ENCODE peak calls at places on chromosomes 16 and 17, in five cellular contexts. S, F, I, H and R are unnamed samples.

GRCh38 chr16:58859958-58860669 is 126.0 kb upstream of the GOT2 start:
- DNase-seq in S (no peak), F (no peak), I (no peak), H (no peak), R (no peak)

GRCh38 chr17:39092672-39093250 is 58.7 kb downstream of the PLXDC1 start:
- DNase-seq in S (no peak), F (no peak), I (peak; percentile 18), H (no peak), R (no peak)

GRCh38 chr16:70577256-70577698 is 53.7 kb downstream of the SF3B3 start:
- DNase-seq in S (no peak), F (peak; percentile 86), I (no peak), H (no peak), R (no peak)

GRCh38 chr17:22507823-22508222 is 815.5 kb downstream of the KCNJ18 start:
- DNase-seq in S (no peak), F (no peak), I (no peak), H (no peak), R (no peak)

GRCh38 chr16:10754941-10755340 is 11.3 kb downstream of the NUBP1 start:
- DNase-seq in S (no peak), F (peak; percentile 34), I (no peak), H (no peak), R (no peak)

GRCh38 chr16:88733630-88734360 is 27.5 kb downstream of the CTU2 start:
- DNase-seq in S (no peak), F (no peak), I (no peak), H (no peak), R (no peak)

GRCh38 chr16:25978227-25978626 is 286.5 kb downstream of the HS3ST4 start:
- DNase-seq in S (no peak), F (no peak), I (no peak), H (no peak), R (no peak)

GRCh38 chr16:23368469-23368868 is 66.4 kb downstream of the SCNN1B start:
- DNase-seq in S (no peak), F (peak; percentile 52), I (no peak), H (no peak), R (no peak)

GRCh38 chr17:45018514-45019176 is 32.8 kb downstream of the DCAKD start:
- DNase-seq in S (no peak), F (no peak), I (no peak), H (no peak), R (peak; percentile 68)

GRCh38 chr17:48499248-48499647 is 31.6 kb downstream of the HOXB1 start:
- DNase-seq in S (no peak), F (no peak), I (no peak), H (no peak), R (no peak)

GRCh38 chr16:89319883-89320716 is 102.6 kb downstream of the ZNF778 start:
- DNase-seq in S (peak; percentile 66), F (peak; percentile 91), I (peak; percentile 55), H (peak; percentile 45), R (no peak)

GRCh38 chr16:1153480-1154160 is 714 bp downstream of the CACNA1H start:
- DNase-seq in S (no peak), F (no peak), I (no peak), H (no peak), R (no peak)

GRCh38 chr16:67842509-67843342 is 606 bp downstream of the THAP11 start:
- DNase-seq in S (peak; percentile 41), F (peak; percentile 37), I (peak; percentile 72), H (peak; percentile 49), R (peak; percentile 82)

GRCh38 chr17:81481011-81481799 is 31.4 kb downstream of the ACTG1 start:
- DNase-seq in S (no peak), F (no peak), I (peak; percentile 45), H (no peak), R (peak; percentile 99)

GRCh38 chr16:87391324-87391949 is 699 bp upstream of the MAP1LC3B start:
- DNase-seq in S (no peak), F (peak; percentile 33), I (no peak), H (peak; percentile 18), R (peak; percentile 81)

GRCh38 chr17:76506408-76507328 is 5.4 kb upstream of the RHBDF2 start:
- DNase-seq in S (peak; percentile 73), F (peak; percentile 74), I (peak; percentile 90), H (peak; percentile 97), R (peak; percentile 95)

GRCh38 chr17:7479389-7480192 is at the start of gene ZBTB4:
- DNase-seq in S (peak; percentile 54), F (no peak), I (peak; percentile 62), H (peak; percentile 41), R (peak; percentile 94)

GRCh38 chr16:56848955-56849689 is 15.9 kb upstream of the SLC12A3 start:
- DNase-seq in S (no peak), F (peak; percentile 81), I (no peak), H (no peak), R (no peak)

GRCh38 chr16:49213594-49213993 is 68.0 kb downstream of the CBLN1 start:
- DNase-seq in S (no peak), F (no peak), I (no peak), H (no peak), R (peak; percentile 74)

GRCh38 chr16:10356870-10357842 is 28.7 kb upstream of the ATF7IP2 start:
- DNase-seq in S (no peak), F (no peak), I (no peak), H (no peak), R (no peak)

GRCh38 chr16:78563905-78564304 is 464.5 kb downstream of the WWOX start:
- DNase-seq in S (no peak), F (peak; percentile 57), I (no peak), H (no peak), R (no peak)